ENCODE peak calls at places on chromosome 4, in four cellular contexts. Q, D, P and S are unnamed samples.
A peak's percentile ranks its signal among the peaks of the same experiment; 100 is the strongest.

GRCh38 chr4:148203056-148203898 is 238.9 kb downstream of the NR3C2 start:
- DNase-seq in Q (no peak), P (peak; percentile 62), D (no peak), S (peak; percentile 33)

GRCh38 chr4:165170819-165171218 is 36.5 kb upstream of the KLHL2 start:
- DNase-seq in D (no peak), Q (no peak), P (no peak), S (no peak)

GRCh38 chr4:32858971-32859370 is 2138.8 kb downstream of the PCDH7 start:
- DNase-seq in D (peak; percentile 31), P (no peak), Q (no peak), S (no peak)

GRCh38 chr4:108003964-108004630 is 14.4 kb downstream of the HADH start:
- DNase-seq in Q (no peak), P (no peak), D (no peak), S (no peak)

GRCh38 chr4:70915048-70915815 is 13.1 kb downstream of the MOB1B start:
- DNase-seq in P (no peak), D (peak; percentile 78), Q (no peak), S (no peak)

GRCh38 chr4:7194251-7195137 is 2.2 kb downstream of the SORCS2 start:
- DNase-seq in D (no peak), Q (no peak), P (peak; percentile 29), S (peak; percentile 37)

GRCh38 chr4:120132935-120133334 is 66.3 kb upstream of the MAD2L1 start:
- DNase-seq in D (peak; percentile 37), Q (no peak), P (no peak), S (no peak)

GRCh38 chr4:161376275-161376674 is 787.5 kb downstream of the FSTL5 start:
- DNase-seq in P (no peak), D (no peak), Q (no peak), S (no peak)

GRCh38 chr4:76194325-76194724 is 19.3 kb downstream of the SCARB2 start:
- DNase-seq in D (peak; percentile 94), Q (no peak), P (no peak), S (no peak)

GRCh38 chr4:2875556-2875955 is 31.9 kb downstream of the ADD1 start:
- DNase-seq in P (no peak), D (no peak), Q (no peak), S (no peak)
- H3K56ac ChIP-seq in P (no peak overlapping the region), D (no peak overlapping the region), Q (no peak overlapping the region), S (no peak overlapping the region)

GRCh38 chr4:25867781-25868180 is 5.0 kb upstream of the SEL1L3 start:
- DNase-seq in Q (no peak), P (no peak), D (no peak), S (no peak)

GRCh38 chr4:25862411-25863346 is at the start of gene SEL1L3:
- DNase-seq in D (no peak), P (no peak), Q (peak; percentile 74), S (peak; percentile 68)

GRCh38 chr4:25863906-25864418 is 1.2 kb upstream of the SEL1L3 start:
- DNase-seq in P (peak; percentile 36), D (no peak), Q (peak; percentile 67), S (peak; percentile 52)

GRCh38 chr4:25863347-25863784 is 578 bp upstream of the SEL1L3 start:
- DNase-seq in P (peak; percentile 64), Q (peak; percentile 82), D (no peak), S (peak; percentile 71)

DNA sequence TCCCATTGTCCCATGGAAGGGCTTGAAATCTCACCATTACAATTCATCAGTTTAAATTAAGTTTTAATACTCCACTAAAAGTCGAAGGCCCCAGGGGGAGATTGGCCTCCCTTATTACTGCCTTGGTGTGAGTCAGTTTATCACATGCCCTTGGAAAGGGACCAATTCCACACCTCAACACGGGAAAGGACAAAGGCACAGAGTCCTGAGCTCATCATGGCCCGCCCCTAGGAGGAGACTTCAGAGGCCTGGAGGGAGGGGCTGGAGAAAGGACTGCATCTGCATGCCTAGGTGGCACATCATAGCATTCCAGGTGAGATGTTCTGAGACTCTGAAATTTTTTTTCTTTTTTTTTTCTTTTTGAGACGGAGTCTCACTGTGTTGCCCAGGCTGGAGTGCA is 2.8 kb upstream of the SEL1L3 start:
- DNase-seq in Q (no peak), D (no peak), P (peak; percentile 91), S (peak; percentile 72)
- H3K4me2 ChIP-seq in Q (no peak overlapping the region), D (no peak overlapping the region), P (no peak overlapping the region), S (no peak overlapping the region)

GRCh38 chr4:151099976-151100417 is 569 bp downstream of the RPS3A start:
- DNase-seq in Q (no peak), D (peak; percentile 25), P (no peak), S (no peak)
- H3K4ac ChIP-seq in Q (peak overlapping the region; percentile 99), D (peak overlapping the region; percentile 85), P (peak overlapping the region; percentile 49), S (peak overlapping the region; percentile 11)

GRCh38 chr4:8494983-8495548 is 54.5 kb downstream of the TRMT44 start:
- DNase-seq in P (no peak), Q (no peak), D (no peak), S (no peak)

GRCh38 chr4:8493484-8493883 is 52.9 kb downstream of the TRMT44 start:
- DNase-seq in P (no peak), Q (no peak), D (no peak), S (no peak)

GRCh38 chr4:8497762-8498161 is 57.2 kb downstream of the TRMT44 start:
- DNase-seq in P (no peak), D (no peak), Q (no peak), S (no peak)

GRCh38 chr4:8494218-8494617 is 53.6 kb downstream of the TRMT44 start:
- DNase-seq in P (peak; percentile 60), D (no peak), Q (no peak), S (peak; percentile 45)

DNA sequence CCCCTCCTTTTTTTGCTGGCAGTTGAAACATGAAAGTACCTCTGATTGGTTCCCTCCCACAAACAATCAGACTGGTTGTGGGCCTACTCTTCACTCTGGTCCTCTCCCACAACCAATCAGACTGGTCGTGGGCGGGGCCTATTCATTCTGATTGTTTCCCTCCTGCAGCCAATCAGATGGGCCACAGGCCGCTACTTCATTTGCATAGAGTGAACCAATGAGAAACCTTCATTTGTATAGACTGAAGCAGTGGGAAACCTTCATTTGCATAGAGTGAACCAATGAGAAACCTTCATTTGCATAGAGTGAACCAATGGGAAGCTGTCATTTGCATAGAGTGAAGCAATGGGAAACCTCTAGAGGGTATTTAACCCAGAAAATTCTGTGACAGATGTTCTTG is 55.2 kb downstream of the TRMT44 start:
- DNase-seq in Q (no peak), D (no peak), P (peak; percentile 58), S (no peak)
- H3K56ac ChIP-seq in Q (no peak overlapping the region), D (no peak overlapping the region), P (no peak overlapping the region), S (no peak overlapping the region)

DNA sequence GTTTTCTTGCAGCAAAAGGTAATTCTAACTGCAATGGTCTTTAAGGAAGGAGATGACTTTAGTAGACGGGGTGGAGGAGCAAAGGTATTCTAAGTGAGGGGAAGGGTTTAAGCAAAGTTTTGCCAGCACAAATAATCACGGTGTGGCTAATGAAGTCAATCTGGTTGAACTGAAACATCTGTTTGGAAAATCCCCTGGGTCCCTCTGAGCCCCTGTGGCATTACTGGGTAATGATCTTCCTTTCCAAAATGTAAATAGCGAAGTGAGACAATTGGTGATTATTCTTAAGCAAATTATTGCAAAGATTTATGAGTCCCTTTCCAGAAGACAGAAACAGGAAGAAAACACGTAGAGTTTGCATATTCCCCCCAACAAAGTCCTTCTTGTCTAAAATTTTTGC is 47.2 kb downstream of the FGFBP1 start:
- DNase-seq in P (no peak), Q (no peak), D (no peak), S (no peak)
- H3K4me2 ChIP-seq in P (no peak overlapping the region), Q (no peak overlapping the region), D (no peak overlapping the region), S (no peak overlapping the region)

GRCh38 chr4:52995341-52996030 is 133.4 kb downstream of the RASL11B start:
- DNase-seq in D (peak; percentile 29), Q (no peak), P (no peak), S (no peak)

GRCh38 chr4:52993771-52994170 is 131.7 kb downstream of the RASL11B start:
- DNase-seq in Q (no peak), D (no peak), P (no peak), S (no peak)

GRCh38 chr4:52998413-52998812 is 136.3 kb downstream of the RASL11B start:
- DNase-seq in P (no peak), D (no peak), Q (no peak), S (no peak)

GRCh38 chr4:52996261-52997131 is 134.4 kb downstream of the RASL11B start:
- DNase-seq in Q (no peak), P (no peak), D (peak; percentile 67), S (no peak)

GRCh38 chr4:52997132-52997416 is 135.0 kb downstream of the RASL11B start:
- DNase-seq in Q (no peak), D (no peak), P (no peak), S (no peak)
- H3K4ac ChIP-seq in Q (no peak overlapping the region), D (no peak overlapping the region), P (no peak overlapping the region), S (no peak overlapping the region)

DNA sequence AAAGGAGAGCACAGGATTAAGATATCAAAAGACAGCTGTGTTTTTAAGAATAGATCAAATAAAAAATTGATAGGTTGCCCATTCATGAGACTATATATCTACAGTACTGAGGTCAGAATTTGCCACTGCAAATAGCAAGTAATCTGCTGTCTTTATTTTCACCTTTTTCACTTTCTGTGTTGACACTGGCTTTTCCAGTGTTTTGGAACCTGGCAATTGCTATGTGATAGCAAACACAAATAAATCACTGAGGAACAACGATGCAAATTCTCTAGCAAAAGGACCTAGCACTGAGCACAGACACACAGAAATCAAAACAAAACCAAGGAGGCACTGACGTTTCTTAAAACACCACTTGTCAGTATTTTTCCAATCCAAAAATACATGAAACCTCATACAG is 210.7 kb downstream of the DHX15 start:
- DNase-seq in D (no peak), Q (no peak), P (no peak), S (no peak)
- H3K56ac ChIP-seq in D (no peak overlapping the region), Q (no peak overlapping the region), P (no peak overlapping the region), S (no peak overlapping the region)

DNA sequence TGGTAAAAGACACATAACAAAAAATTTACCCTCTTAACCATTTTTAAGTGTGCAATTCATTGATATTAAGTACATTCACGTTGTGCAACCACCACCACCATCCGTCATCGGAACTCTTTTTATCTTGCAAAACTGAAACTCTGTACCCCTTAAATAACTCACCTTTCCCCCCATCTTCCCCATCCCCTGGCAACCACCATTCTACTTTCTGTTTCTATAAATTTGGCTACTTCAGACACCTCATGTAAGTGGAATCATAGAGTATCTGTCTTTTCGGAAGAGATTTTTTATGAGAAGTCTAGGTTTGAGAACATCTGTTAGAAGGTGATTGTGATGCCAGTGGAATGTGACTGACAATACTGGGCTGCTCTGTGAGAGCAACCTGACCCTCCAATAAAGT is 39.8 kb upstream of the CCDC149 start:
- DNase-seq in D (no peak), P (no peak), Q (no peak), S (no peak)
- H3K4me2 ChIP-seq in D (no peak overlapping the region), P (no peak overlapping the region), Q (no peak overlapping the region), S (no peak overlapping the region)

GRCh38 chr4:52824270-52824602 is 37.9 kb upstream of the RASL11B start:
- DNase-seq in Q (no peak), P (no peak), D (no peak), S (peak; percentile 20)
- H3K4ac ChIP-seq in Q (no peak overlapping the region), P (no peak overlapping the region), D (peak overlapping the region; percentile 83), S (no peak overlapping the region)

GRCh38 chr4:5639556-5639955 is 68.8 kb downstream of the EVC2 start:
- DNase-seq in D (no peak), Q (no peak), P (no peak), S (no peak)
- H3K56ac ChIP-seq in D (no peak overlapping the region), Q (no peak overlapping the region), P (no peak overlapping the region), S (no peak overlapping the region)